ENCODE peak calls at places on chromosomes 13 and 19, in nine cellular contexts. W is K562, S is gastrocnemius medialis, I is tibial nerve, Y is uterus, P is IMR-90, N is heart left ventricle, M is right lobe of liver, H is body of pancreas. U is an unnamed sample.

GRCh38 chr19:33390120-33390907 is 16.8 kb downstream of the CEBPG start:
- DNase-seq in Y (peak), W (no peak), M (peak), N (peak), H (peak), S (no peak), P (no peak), I (peak), U (no peak)

GRCh38 chr13:97256343-97256783 is 34.2 kb downstream of the MBNL2 start:
- DNase-seq in W (peak), H (peak), M (no peak), I (no peak), Y (peak), S (no peak), P (peak), N (no peak), U (no peak)

GRCh38 chr13:94382520-94382919 is 97.0 kb downstream of the DCT start:
- DNase-seq in N (no peak), W (no peak), M (no peak), H (no peak), S (no peak), Y (no peak), P (no peak), I (no peak), U (no peak)

GRCh38 chr13:76729690-76730089 is 156.5 kb downstream of the KCTD12 start:
- DNase-seq in I (no peak), N (no peak), Y (no peak), H (no peak), W (no peak), P (no peak), M (no peak), S (no peak), U (no peak)

GRCh38 chr13:42363941-42364612 is 92.1 kb downstream of the AKAP11 start:
- DNase-seq in N (no peak), P (peak), S (no peak), W (no peak), I (no peak), M (no peak), Y (no peak), H (no peak), U (no peak)

GRCh38 chr13:31807090-31807541 is 67.8 kb downstream of the RXFP2 start:
- DNase-seq in N (no peak), W (no peak), S (no peak), H (no peak), M (no peak), P (no peak), I (no peak), Y (no peak), U (no peak)

GRCh38 chr19:55679343-55680257 is 4.6 kb downstream of the EPN1 start:
- DNase-seq in I (no peak), P (peak), W (no peak), Y (no peak), M (no peak), S (no peak), N (no peak), H (no peak), U (no peak)

GRCh38 chr19:36973021-36973843 is 57.1 kb downstream of the ZNF568 start:
- DNase-seq in N (peak), H (peak), S (peak), P (peak), M (peak), Y (peak), W (peak), I (peak), U (peak)

GRCh38 chr19:46803555-46803954 is 15.2 kb upstream of the SLC1A5 start:
- DNase-seq in S (no peak), I (no peak), P (no peak), N (no peak), W (no peak), Y (no peak), M (no peak), H (no peak), U (no peak)

GRCh38 chr19:13103961-13104847 is 1.5 kb upstream of the LYL1 start:
- DNase-seq in P (no peak), M (peak), I (no peak), Y (peak), W (peak), N (peak), S (no peak), H (peak), U (peak)

GRCh38 chr13:74305876-74306275 is 171.7 kb upstream of the KLF12 start:
- DNase-seq in P (no peak), M (no peak), N (no peak), I (no peak), H (no peak), S (no peak), W (no peak), Y (no peak), U (no peak)

GRCh38 chr19:38229585-38230073 is 5.6 kb upstream of the DPF1 start:
- DNase-seq in M (no peak), P (peak), H (peak), Y (no peak), I (no peak), N (peak), S (no peak), W (peak), U (peak)

GRCh38 chr19:2331601-2332246 is 3.2 kb downstream of the SPPL2B start:
- DNase-seq in H (no peak), S (no peak), P (no peak), I (no peak), N (no peak), W (no peak), Y (no peak), M (no peak), U (no peak)

GRCh38 chr13:95784891-95785290 is 108.0 kb downstream of the DNAJC3 start:
- DNase-seq in W (no peak), Y (no peak), P (peak), S (no peak), H (no peak), I (no peak), N (no peak), M (no peak), U (no peak)

GRCh38 chr19:11130824-11131455 is 24.6 kb downstream of the SPC24 start:
- DNase-seq in W (peak), N (peak), H (peak), M (peak), I (peak), Y (peak), P (peak), S (peak), U (peak)

GRCh38 chr19:11127905-11128304 is 27.7 kb downstream of the SPC24 start:
- DNase-seq in S (no peak), M (no peak), N (no peak), I (no peak), Y (no peak), H (no peak), P (no peak), W (no peak), U (no peak)

GRCh38 chr19:11125994-11126685 is 29.4 kb downstream of the SPC24 start:
- DNase-seq in I (peak), W (peak), N (peak), Y (peak), M (peak), S (peak), H (peak), P (peak), U (peak)

GRCh38 chr19:11136400-11137101 is 19.0 kb downstream of the SPC24 start:
- DNase-seq in M (no peak), I (no peak), P (no peak), W (peak), Y (no peak), N (no peak), S (no peak), H (no peak), U (no peak)

GRCh38 chr19:11131471-11131870 is 24.1 kb downstream of the SPC24 start:
- DNase-seq in H (no peak), M (no peak), N (no peak), Y (no peak), W (no peak), P (no peak), S (no peak), I (no peak), U (no peak)
- H3K27ac ChIP-seq in H (no peak), M (peak), N (peak), Y (peak), W (no peak), P (peak), S (peak), I (peak), U (peak)

GRCh38 chr19:14378890-14379289 is 2.4 kb upstream of the ADGRE5 start:
- DNase-seq in I (no peak), M (no peak), Y (no peak), H (no peak), N (no peak), W (no peak), P (no peak), S (no peak), U (no peak)

GRCh38 chr19:14385492-14385891 is 4.2 kb downstream of the ADGRE5 start:
- DNase-seq in S (no peak), H (no peak), Y (no peak), N (no peak), P (no peak), W (peak), M (no peak), I (no peak), U (no peak)

GRCh38 chr19:14383898-14384669 is 2.8 kb downstream of the ADGRE5 start:
- DNase-seq in S (peak), I (no peak), W (peak), N (peak), H (peak), M (no peak), Y (peak), P (peak), U (no peak)

GRCh38 chr19:14383556-14383897 is 2.3 kb downstream of the ADGRE5 start:
- DNase-seq in P (peak), W (no peak), N (peak), H (no peak), S (no peak), Y (peak), I (no peak), M (no peak), U (no peak)

DNA sequence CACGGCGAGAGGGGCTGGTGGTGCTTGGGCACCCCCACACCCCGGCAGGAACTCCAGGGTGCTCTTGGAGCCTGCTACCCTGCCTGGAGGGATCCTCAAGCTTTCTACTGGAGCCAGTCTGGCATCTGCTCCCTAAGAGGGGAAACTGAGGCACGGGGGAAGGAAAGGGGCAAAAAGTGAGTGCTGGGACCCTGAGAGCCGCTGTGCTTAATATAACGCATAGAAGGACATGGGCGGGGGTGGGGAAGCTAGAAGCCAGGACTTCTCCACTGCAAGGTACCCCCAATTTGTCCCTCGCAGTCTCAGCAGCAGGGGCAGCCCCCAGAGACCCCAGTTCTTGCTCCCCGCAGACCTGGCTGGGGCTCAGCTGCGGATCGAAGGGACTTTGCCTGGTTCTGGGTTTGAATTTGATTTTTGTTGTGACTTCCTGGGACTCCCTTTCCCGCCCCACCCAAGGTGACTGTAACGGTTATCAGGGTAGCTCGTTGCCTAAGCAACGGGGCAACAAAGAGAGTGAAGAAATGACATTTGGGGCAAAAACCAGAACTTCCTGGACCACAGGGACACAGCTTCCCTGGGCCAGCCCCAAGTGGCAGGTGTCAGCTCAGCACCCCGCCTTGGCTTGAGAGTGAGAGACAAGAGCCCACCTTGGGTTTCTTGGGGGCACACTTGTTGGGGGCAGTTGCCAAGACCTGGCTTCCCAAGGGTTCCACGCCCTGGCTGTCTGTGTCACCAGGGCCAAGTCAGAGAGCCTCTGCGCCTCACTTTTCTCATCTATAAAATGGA is 638 bp downstream of the ADGRE5 start:
- DNase-seq in P (peak), N (peak), S (no peak), H (peak), Y (peak), M (no peak), W (peak), I (no peak), U (peak)
- TF ChIP-seq POLR2A in P (no peak), N (no peak), S (no peak), H (no peak), Y (no peak), M (no peak), W (peak), I (no peak), U (no peak)

GRCh38 chr13:30153871-30154426 is 153.4 kb downstream of the KATNAL1 start:
- DNase-seq in P (peak), M (no peak), H (no peak), W (no peak), I (no peak), Y (no peak), N (no peak), S (no peak), U (no peak)
- H3K27ac ChIP-seq in P (no peak), M (no peak), H (no peak), W (no peak), I (no peak), Y (no peak), N (no peak), S (no peak), U (no peak)

GRCh38 chr19:58586131-58586765 is 13.1 kb upstream of the MZF1 start:
- DNase-seq in N (no peak), I (no peak), H (no peak), P (no peak), S (no peak), W (peak), M (no peak), Y (no peak), U (no peak)

GRCh38 chr19:58581227-58582141 is 8.3 kb upstream of the MZF1 start:
- DNase-seq in W (peak), S (peak), I (peak), M (peak), Y (peak), H (peak), N (peak), P (peak), U (peak)

GRCh38 chr19:58585442-58586130 is 12.5 kb upstream of the MZF1 start:
- DNase-seq in M (no peak), P (peak), N (no peak), I (no peak), S (no peak), Y (no peak), H (no peak), W (no peak), U (no peak)

GRCh38 chr19:58582985-58583384 is 9.8 kb upstream of the MZF1 start:
- DNase-seq in M (no peak), S (no peak), H (no peak), W (no peak), I (no peak), Y (no peak), P (no peak), N (no peak), U (no peak)

GRCh38 chr19:58584498-58585441 is 11.6 kb upstream of the MZF1 start:
- DNase-seq in M (no peak), Y (no peak), N (no peak), P (no peak), W (peak), S (no peak), H (no peak), I (no peak), U (no peak)
- TF ChIP-seq POLR2A in M (no peak), Y (no peak), N (no peak), P (no peak), W (no peak), S (no peak), H (no peak), I (no peak), U (no peak)

DNA sequence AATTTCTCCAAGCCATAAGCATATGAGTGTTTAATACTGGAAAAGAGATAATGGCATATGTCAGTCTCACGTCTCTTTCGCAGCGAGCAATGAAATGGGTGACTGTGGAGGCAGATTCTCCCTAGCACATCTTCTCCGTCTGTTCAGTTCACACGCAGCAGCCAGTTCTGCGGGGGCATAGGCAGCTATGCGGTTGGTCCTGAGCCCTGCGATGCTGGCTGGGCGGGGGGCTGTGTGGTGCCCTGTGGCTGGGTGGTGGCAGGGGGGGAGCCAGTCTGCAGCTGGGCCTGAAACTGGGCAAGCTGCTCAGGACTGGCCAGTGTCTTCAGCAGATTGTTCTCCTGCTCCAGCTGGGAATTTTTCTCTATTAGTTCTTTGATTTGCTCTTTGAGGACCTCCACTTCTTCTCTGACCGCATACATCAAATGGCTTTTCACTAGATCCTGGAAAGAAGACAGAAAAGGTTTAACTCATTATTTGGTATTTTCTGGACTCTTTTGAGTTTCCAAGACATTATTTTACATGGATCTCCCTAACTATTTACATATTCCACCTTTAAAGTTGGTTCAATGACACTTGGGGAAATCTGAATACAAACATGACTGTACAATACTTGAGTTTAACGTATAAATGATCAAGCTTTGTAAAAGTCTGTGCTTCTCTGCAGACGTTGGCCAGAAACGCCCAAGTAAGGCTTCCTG is 61.0 kb downstream of the SERP2 start:
- DNase-seq in P (no peak), W (no peak), Y (no peak), I (no peak), H (no peak), N (no peak), S (no peak), M (no peak), U (no peak)
- H3K27ac ChIP-seq in P (peak), W (peak), Y (peak), I (peak), H (peak), N (peak), S (peak), M (peak), U (peak)

DNA sequence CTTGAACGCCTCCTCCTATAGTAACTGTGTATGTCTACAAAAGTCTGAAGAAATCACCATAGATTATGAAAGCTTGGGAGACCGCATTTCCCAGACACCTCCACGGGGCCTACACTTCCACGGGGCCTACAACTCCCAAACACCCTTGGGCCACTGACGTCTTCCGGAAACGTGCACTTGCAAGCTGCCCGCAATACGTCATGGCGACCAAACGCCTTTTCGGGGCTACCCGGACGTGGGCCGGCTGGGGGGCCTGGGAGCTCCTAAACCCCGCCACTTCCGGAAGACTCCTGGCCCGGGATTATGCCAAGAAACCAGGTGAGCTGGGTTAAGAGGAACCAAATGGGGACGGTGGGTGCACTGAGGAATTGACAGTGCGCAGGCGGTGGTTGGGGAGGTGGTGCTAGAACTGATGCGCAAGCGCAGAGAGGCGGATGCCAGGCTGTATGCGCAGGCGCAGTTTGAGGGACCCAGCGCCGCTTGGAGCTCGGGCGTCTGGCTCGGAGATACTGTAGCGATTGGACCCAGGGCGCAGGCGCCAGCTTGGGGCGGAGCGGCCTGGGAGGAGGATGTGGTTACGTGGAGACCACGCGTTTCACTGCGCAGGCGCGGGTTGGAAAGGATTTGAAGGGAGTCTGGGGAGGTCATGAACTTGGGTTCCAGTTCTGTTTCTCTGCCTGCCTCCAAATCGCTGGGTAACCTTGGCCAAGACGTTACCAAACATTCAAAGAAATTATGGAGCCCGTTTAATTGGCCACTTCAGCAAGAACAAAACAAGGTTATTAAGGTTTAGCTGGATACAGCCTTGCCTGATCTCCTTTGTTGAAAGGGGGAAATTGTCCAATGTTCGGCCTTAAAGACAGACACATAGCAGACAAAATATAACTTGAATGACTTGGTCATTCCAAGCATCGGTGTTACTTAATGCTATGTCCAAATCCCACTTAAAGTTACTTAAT is at the start of gene MRPL54:
- DNase-seq in Y (peak), S (peak), N (peak), P (peak), I (peak), W (peak), M (peak), H (peak), U (peak)
- TF ChIP-seq POLR2A in Y (peak), S (peak), N (no peak), P (peak), I (peak), W (peak), M (peak), H (peak), U (no peak)

U was measured in stomach.